ENCODE peak calls at places on chromosomes 3 and 15, in seven cellular contexts. M, S, G, C, U, B and P are unnamed samples.

GRCh38 chr3:42036483-42036823 is 54.7 kb upstream of the TRAK1 start:
- DNase-seq in C (no peak), G (peak), S (peak), U (no peak), M (no peak), B (peak), P (peak)

GRCh38 chr15:89058376-89058775 is 29.9 kb upstream of the ABHD2 start:
- DNase-seq in U (no peak), B (no peak), S (no peak), C (no peak), M (no peak), G (no peak), P (no peak)

GRCh38 chr15:68483165-68483564 is 51.2 kb upstream of the ITGA11 start:
- DNase-seq in U (no peak), G (no peak), C (no peak), B (no peak), S (no peak), M (no peak), P (no peak)

GRCh38 chr3:126925411-126926171 is 57.3 kb upstream of the PLXNA1 start:
- DNase-seq in M (no peak), U (no peak), B (no peak), G (no peak), C (peak), S (peak), P (no peak)

GRCh38 chr3:120204338-120204737 is 80.7 kb downstream of the GPR156 start:
- DNase-seq in C (no peak), S (no peak), M (no peak), B (no peak), U (no peak), G (no peak), P (no peak)

GRCh38 chr3:124834723-124835718 is 52.1 kb downstream of the ITGB5 start:
- DNase-seq in U (peak), M (peak), S (peak), B (peak), G (peak), C (peak), P (peak)

GRCh38 chr15:100438570-100438969 is 90.2 kb downstream of the CERS3 start:
- DNase-seq in B (peak), S (peak), U (no peak), M (peak), G (peak), C (peak), P (peak)

GRCh38 chr3:195557327-195557726 is 14.2 kb upstream of the PPP1R2 start:
- DNase-seq in U (no peak), C (no peak), G (no peak), M (no peak), B (no peak), S (no peak), P (no peak)

GRCh38 chr3:17011774-17012338 is 127.1 kb downstream of the PLCL2 start:
- DNase-seq in M (no peak), U (no peak), S (no peak), G (no peak), C (no peak), B (no peak), P (no peak)

GRCh38 chr15:69561071-69561784 is 108.6 kb downstream of the RPLP1 start:
- DNase-seq in S (no peak), M (peak), U (no peak), B (no peak), G (peak), C (no peak), P (no peak)